ENCODE peak calls at places on chromosome 6, in six cellular contexts. One of them, this sample, is unnamed.

GRCh38 chr6:53361549-53362031 is 12.8 kb upstream of the ELOVL5 start:
- DNase-seq in Panc1: peak
- DNase-seq in Calu3: no peak
- DNase-seq in colonic mucosa: no peak
- DNase-seq in bronchial epithelial cell: peak
- DNase-seq in ovary: no peak
- DNase-seq in this sample: peak

GRCh38 chr6:28683945-28684538 is 158.4 kb downstream of the GPX5 start:
- DNase-seq in Panc1: peak
- DNase-seq in ovary: no peak
- DNase-seq in Calu3: peak
- DNase-seq in colonic mucosa: peak
- DNase-seq in bronchial epithelial cell: peak
- DNase-seq in this sample: no peak

GRCh38 chr6:161029195-161029809 is 37.7 kb downstream of the MAP3K4 start:
- DNase-seq in colonic mucosa: no peak
- DNase-seq in bronchial epithelial cell: no peak
- DNase-seq in ovary: no peak
- DNase-seq in Panc1: no peak
- DNase-seq in Calu3: no peak
- DNase-seq in this sample: no peak

GRCh38 chr6:122180132-122180531 is 219.3 kb upstream of the HSF2 start:
- DNase-seq in Panc1: no peak
- DNase-seq in ovary: no peak
- DNase-seq in Calu3: no peak
- DNase-seq in colonic mucosa: no peak
- DNase-seq in bronchial epithelial cell: no peak
- DNase-seq in this sample: no peak

GRCh38 chr6:56475736-56476457 is 166.8 kb downstream of the DST start:
- DNase-seq in ovary: no peak
- DNase-seq in Calu3: peak
- DNase-seq in Panc1: no peak
- DNase-seq in colonic mucosa: peak
- DNase-seq in bronchial epithelial cell: no peak
- DNase-seq in this sample: no peak

GRCh38 chr6:29146154-29146553 is 24.6 kb upstream of the OR2J2 start:
- DNase-seq in colonic mucosa: no peak
- DNase-seq in Calu3: no peak
- DNase-seq in bronchial epithelial cell: peak
- DNase-seq in Panc1: no peak
- DNase-seq in ovary: no peak
- DNase-seq in this sample: no peak

GRCh38 chr6:73236147-73236750 is 11.0 kb upstream of the KHDC1L start:
- DNase-seq in colonic mucosa: no peak
- DNase-seq in Panc1: peak
- DNase-seq in ovary: no peak
- DNase-seq in Calu3: no peak
- DNase-seq in bronchial epithelial cell: peak
- DNase-seq in this sample: no peak

GRCh38 chr6:20755631-20756030 is 221.4 kb downstream of the CDKAL1 start:
- DNase-seq in ovary: no peak
- DNase-seq in Calu3: no peak
- DNase-seq in Panc1: no peak
- DNase-seq in bronchial epithelial cell: peak
- DNase-seq in colonic mucosa: no peak
- DNase-seq in this sample: no peak

GRCh38 chr6:106684011-106684410 is 54.6 kb downstream of the QRSL1 start:
- DNase-seq in colonic mucosa: no peak
- DNase-seq in Panc1: no peak
- DNase-seq in ovary: no peak
- DNase-seq in bronchial epithelial cell: no peak
- DNase-seq in Calu3: no peak
- DNase-seq in this sample: no peak

GRCh38 chr6:147468634-147469033 is 39.9 kb upstream of the SAMD5 start:
- DNase-seq in Calu3: no peak
- DNase-seq in Panc1: no peak
- DNase-seq in colonic mucosa: no peak
- DNase-seq in bronchial epithelial cell: no peak
- DNase-seq in ovary: no peak
- DNase-seq in this sample: no peak

GRCh38 chr6:48766349-48766748 is 655.4 kb upstream of the PTCHD4 start:
- DNase-seq in Panc1: no peak
- DNase-seq in bronchial epithelial cell: peak
- DNase-seq in ovary: no peak
- DNase-seq in colonic mucosa: peak
- DNase-seq in Calu3: peak
- DNase-seq in this sample: no peak

This sample was measured in heart right ventricle.